ENCODE peak calls at places on chromosomes 3 and 15, in ten cellular contexts. D is left ventricle myocardium inferior; G is NCI-H774; Y is activated T-cell treated with anti-CD3 and anti-CD28 coated beads for 48 hours; C is AG10803; M is activated CD4-positive, alpha-beta T cell treated with anti-CD3 and anti-CD28 coated beads for 1 hour; R is NCI-H748 treated with DMSO at 0.1 percent for 48 hours; A is fibroblast of the aortic adventitia; V is B cell; N is posterior cingulate gyrus. B is an unnamed sample.

GRCh38 chr3:188888321-188889056 is 283.3 kb upstream of the TPRG1 start:
- DNase-seq in R (no peak), V (no peak), M (no peak), A (no peak), N (no peak), G (no peak), Y (no peak), D (no peak), C (no peak), B (no peak)

GRCh38 chr3:99789322-99789721 is 28.3 kb upstream of the CMSS1 start:
- DNase-seq in N (no peak), A (peak; percentile 82), D (no peak), V (no peak), M (no peak), R (no peak), C (peak; percentile 76), Y (no peak), G (peak; percentile 8), B (peak; percentile 50)

GRCh38 chr3:40504636-40505430 is 1.0 kb upstream of the ZNF620 start:
- DNase-seq in V (no peak), N (no peak), R (no peak), Y (no peak), C (peak; percentile 98), G (no peak), D (no peak), M (no peak), A (peak; percentile 97), B (peak; percentile 98)

GRCh38 chr15:88982304-88982945 is 69.2 kb upstream of the MFGE8 start:
- DNase-seq in C (peak; percentile 76), D (peak; percentile 77), V (no peak), A (peak; percentile 87), M (no peak), G (no peak), Y (no peak), N (no peak), R (no peak), B (peak; percentile 78)

GRCh38 chr3:75294124-75294523 is 370.0 kb upstream of the FRG2C start:
- DNase-seq in M (no peak), C (peak; percentile 26), V (no peak), G (no peak), N (no peak), R (peak; percentile 0), D (no peak), A (peak; percentile 43), Y (no peak), B (no peak)

GRCh38 chr15:74312445-74313007 is 54.9 kb downstream of the CYP11A1 start:
- DNase-seq in Y (no peak), D (no peak), N (no peak), G (peak; percentile 90), R (peak; percentile 85), C (no peak), M (no peak), V (no peak), A (no peak), B (no peak)

GRCh38 chr3:73094951-73095350 is 33.5 kb downstream of the EBLN2 start:
- DNase-seq in N (no peak), V (no peak), Y (no peak), G (no peak), C (no peak), A (no peak), D (peak; percentile 37), R (no peak), M (no peak), B (no peak)

GRCh38 chr3:77370413-77370812 is 330.5 kb downstream of the ROBO2 start:
- DNase-seq in Y (no peak), V (no peak), A (no peak), R (no peak), C (peak; percentile 42), M (no peak), G (no peak), N (no peak), D (no peak), B (no peak)

GRCh38 chr15:75727031-75727531 is 14.4 kb upstream of the CSPG4 start:
- DNase-seq in R (no peak), C (no peak), N (no peak), V (no peak), D (no peak), M (no peak), A (no peak), Y (no peak), G (no peak), B (no peak)

GRCh38 chr15:49675051-49675450 is 54.2 kb downstream of the DTWD1 start:
- DNase-seq in M (no peak), N (no peak), D (no peak), R (no peak), Y (no peak), V (no peak), A (peak; percentile 95), G (no peak), C (peak; percentile 93), B (peak; percentile 89)

GRCh38 chr15:83288381-83288801 is 3.9 kb upstream of the BNC1 start:
- DNase-seq in V (no peak), C (no peak), R (no peak), M (no peak), D (no peak), A (no peak), Y (no peak), G (no peak), N (no peak), B (peak; percentile 59)

GRCh38 chr15:91182096-91182495 is 82.0 kb downstream of the SV2B start:
- DNase-seq in N (no peak), D (no peak), R (no peak), M (no peak), A (no peak), V (no peak), C (no peak), G (no peak), Y (no peak), B (no peak)

GRCh38 chr15:74882528-74882927 is 7.3 kb upstream of the MPI start:
- DNase-seq in A (no peak), D (no peak), N (no peak), V (no peak), G (no peak), R (no peak), Y (no peak), C (no peak), M (no peak), B (no peak)

GRCh38 chr3:140021269-140021668 is 86.3 kb downstream of the CLSTN2 start:
- DNase-seq in V (no peak), C (no peak), R (no peak), Y (no peak), G (no peak), N (no peak), M (no peak), D (no peak), A (no peak), B (no peak)

GRCh38 chr3:45145681-45146614 is at the start of gene CDCP1:
- DNase-seq in C (no peak), D (no peak), M (no peak), Y (no peak), A (peak; percentile 29), R (no peak), V (no peak), G (peak; percentile 29), N (no peak), B (peak; percentile 45)

GRCh38 chr3:57755368-57756021 is 614 bp upstream of the SLMAP start:
- DNase-seq in N (no peak), R (no peak), A (peak; percentile 60), G (no peak), C (peak; percentile 51), D (peak; percentile 23), M (no peak), V (peak; percentile 58), Y (no peak), B (peak; percentile 58)

GRCh38 chr3:97670952-97671351 is 93.6 kb upstream of the ARL6 start:
- DNase-seq in V (no peak), G (no peak), M (no peak), R (no peak), Y (no peak), N (no peak), C (no peak), A (no peak), D (no peak), B (no peak)

GRCh38 chr3:136195258-136196063 is 674 bp downstream of the MSL2 start:
- DNase-seq in V (peak; percentile 95), R (no peak), Y (peak; percentile 72), A (peak; percentile 60), C (peak; percentile 72), M (no peak), D (peak; percentile 58), N (peak; percentile 67), G (peak; percentile 76), B (peak; percentile 80)

B was measured in NCI-H226.